ENCODE peak calls at places on chromosomes 11 and 22, in four cellular contexts. R is HL-60, P is tibial nerve, T is PC-3. B is an unnamed sample.

GRCh38 chr11:111362887-111363411 is 16.1 kb downstream of the POU2AF1 start:
- DNase-seq in R (no peak), T (no peak), P (no peak), B (no peak)

GRCh38 chr11:69227271-69227670 is 66.7 kb upstream of the MYEOV start:
- DNase-seq in P (no peak), T (no peak), R (no peak), B (no peak)

GRCh38 chr11:90468923-90469322 is 246.1 kb upstream of the CHORDC1 start:
- DNase-seq in T (peak; percentile 65), R (no peak), P (no peak), B (no peak)

GRCh38 chr11:14267861-14268635 is 90.9 kb downstream of the RRAS2 start:
- DNase-seq in P (no peak), T (no peak), R (no peak), B (no peak)

GRCh38 chr22:42949159-42949558 is 65.8 kb downstream of the PACSIN2 start:
- DNase-seq in P (no peak), R (no peak), T (peak; percentile 51), B (no peak)

GRCh38 chr11:2899080-2899783 is 13.7 kb upstream of the CDKN1C start:
- DNase-seq in T (no peak), P (no peak), R (no peak), B (no peak)

GRCh38 chr11:8382436-8383053 is 118.9 kb upstream of the LMO1 start:
- DNase-seq in R (no peak), T (peak; percentile 24), P (no peak), B (no peak)

GRCh38 chr11:132312616-132313210 is 942.3 kb downstream of the NTM start:
- DNase-seq in P (no peak), R (no peak), T (no peak), B (peak; percentile 55)

GRCh38 chr11:88521354-88522310 is 184.1 kb upstream of the CTSC start:
- DNase-seq in R (no peak), P (no peak), T (no peak), B (no peak)

GRCh38 chr11:36492724-36493304 is 17.3 kb downstream of the TRAF6 start:
- DNase-seq in T (peak; percentile 66), R (peak; percentile 38), P (no peak), B (peak; percentile 47)

GRCh38 chr22:42919199-42919598 is 62.1 kb upstream of the ARFGAP3 start:
- DNase-seq in T (peak; percentile 44), P (no peak), R (no peak), B (peak; percentile 48)

GRCh38 chr22:30249049-30250038 is 2.8 kb upstream of the LIF start:
- DNase-seq in T (no peak), R (no peak), P (peak; percentile 68), B (no peak)

GRCh38 chr11:10906521-10906920 is 48.7 kb upstream of the ZBED5 start:
- DNase-seq in R (no peak), T (peak; percentile 49), P (no peak), B (no peak)

DNA sequence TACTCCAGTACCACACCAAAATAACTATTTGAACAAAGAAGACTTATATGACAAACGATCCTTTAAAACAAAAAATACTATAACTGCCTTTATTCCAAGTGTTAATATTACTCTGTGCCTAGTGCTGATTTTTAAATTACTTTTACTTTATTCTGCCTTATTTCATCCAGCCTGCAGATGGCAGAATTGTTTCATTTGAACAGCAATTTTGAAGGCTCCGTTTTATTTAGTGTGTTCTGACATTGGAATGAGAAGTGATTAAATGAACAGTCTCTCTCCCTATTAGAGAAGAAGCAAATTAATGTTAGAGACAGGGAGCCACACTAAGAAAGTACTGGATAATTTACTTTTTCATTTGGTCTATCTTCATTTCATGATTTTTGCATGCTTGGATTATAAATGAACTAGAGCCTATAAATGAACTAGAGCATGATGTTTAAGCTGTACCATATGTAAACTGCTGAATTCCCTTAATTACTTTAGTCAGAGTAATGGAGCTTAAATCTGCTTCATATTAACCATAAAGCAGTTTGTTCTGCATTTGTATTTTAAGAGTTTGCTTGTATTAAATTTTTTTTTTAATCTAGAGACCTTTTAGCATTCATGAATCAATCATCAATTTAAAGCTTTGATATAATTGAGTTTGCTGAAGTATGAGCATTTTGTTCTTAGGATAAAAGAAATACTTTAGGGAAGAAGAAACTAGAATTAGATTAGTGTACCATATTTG is 9.8 kb downstream of the PDHX start:
- DNase-seq in P (no peak), R (no peak), T (peak; percentile 67), B (peak; percentile 12)
- TF ChIP-seq CTCF in P (peak; percentile 69), R (peak; percentile 37), T (peak; percentile 86), B (peak; percentile 72)

GRCh38 chr22:33247758-33248157 is 189.6 kb upstream of the SYN3 start:
- DNase-seq in P (no peak), T (no peak), R (no peak), B (peak; percentile 57)

GRCh38 chr22:33248927-33249326 is 190.7 kb upstream of the SYN3 start:
- DNase-seq in P (no peak), T (no peak), R (no peak), B (no peak)
- TF ChIP-seq CTCF in P (no peak), T (no peak), R (no peak), B (no peak)

DNA sequence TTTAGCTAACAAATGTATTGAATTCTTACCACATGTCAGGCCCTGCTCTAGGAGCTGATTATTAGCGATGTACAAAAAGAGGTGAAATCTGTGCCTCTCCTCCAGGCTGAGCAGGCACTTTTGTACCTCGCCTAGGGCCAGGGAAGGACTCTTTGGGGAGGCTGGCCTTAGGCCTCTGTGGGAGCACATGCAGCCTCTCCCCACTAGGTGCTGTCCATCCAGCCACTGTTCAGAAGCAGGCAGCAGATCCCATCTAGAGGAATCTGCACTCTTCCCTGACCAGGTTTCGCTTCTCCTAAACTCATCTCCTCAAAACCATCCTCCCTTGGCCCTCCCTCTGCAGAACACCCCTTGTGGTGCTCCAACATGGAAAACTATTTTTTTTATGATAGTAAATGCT is 51.9 kb upstream of the WT1 start:
- DNase-seq in R (no peak), T (peak; percentile 30), P (no peak), B (no peak)
- TF ChIP-seq CTCF in R (no peak), T (peak; percentile 37), P (no peak), B (no peak)

GRCh38 chr11:113242767-113243397 is 71.5 kb upstream of the TTC12 start:
- DNase-seq in R (no peak), P (no peak), T (no peak), B (no peak)

GRCh38 chr11:113240790-113241189 is 73.6 kb upstream of the TTC12 start:
- DNase-seq in R (no peak), P (no peak), T (no peak), B (no peak)

GRCh38 chr11:113241190-113242051 is 73.0 kb upstream of the TTC12 start:
- DNase-seq in P (no peak), R (no peak), T (no peak), B (no peak)

GRCh38 chr11:113240389-113240788 is 74.0 kb upstream of the TTC12 start:
- DNase-seq in P (no peak), T (no peak), R (no peak), B (no peak)

DNA sequence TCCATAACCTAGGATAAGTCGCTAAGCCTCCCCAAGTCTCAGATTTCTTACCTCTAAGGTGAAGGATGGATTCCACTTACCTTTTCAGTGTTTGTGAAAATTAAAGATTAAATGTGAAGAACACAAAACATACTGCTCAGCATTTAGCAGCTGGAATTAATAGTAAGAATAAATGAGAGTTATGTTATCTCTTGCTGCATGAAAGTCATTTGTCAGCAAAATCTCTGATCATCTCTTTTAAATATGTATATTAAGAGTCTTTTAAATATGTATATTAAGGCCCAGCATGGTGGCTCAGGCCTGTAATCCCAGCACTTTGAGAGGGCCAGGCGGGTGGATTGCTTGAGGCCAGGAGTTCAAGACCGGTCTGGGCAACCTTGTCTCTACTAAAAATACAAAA is 72.3 kb upstream of the TTC12 start:
- DNase-seq in T (no peak), R (no peak), P (no peak), B (no peak)
- TF ChIP-seq CTCF in T (no peak), R (no peak), P (no peak), B (no peak)

DNA sequence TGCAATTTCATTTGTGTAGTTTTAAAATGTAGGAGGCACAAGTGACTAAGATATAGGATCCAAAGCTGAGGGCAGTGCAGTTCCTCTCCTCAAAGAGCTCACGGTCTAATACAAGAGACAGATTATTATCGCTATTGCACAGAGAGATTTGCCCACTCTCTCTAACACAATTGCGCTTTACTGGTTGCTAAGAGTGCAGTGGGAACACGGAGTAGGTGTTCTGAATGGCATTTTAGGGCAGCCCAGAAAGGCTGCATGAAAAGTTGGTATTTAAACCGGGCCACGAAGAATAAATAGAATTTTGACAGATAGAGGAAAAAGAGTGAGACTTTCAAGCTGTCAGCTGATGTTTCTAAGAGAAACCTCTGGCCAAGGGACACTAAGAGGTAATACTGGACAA is 79.5 kb downstream of the BLID start:
- DNase-seq in P (no peak), T (no peak), R (no peak), B (no peak)
- TF ChIP-seq CTCF in P (no peak), T (no peak), R (no peak), B (no peak)

GRCh38 chr11:124870430-124870829 is 5.2 kb downstream of the ROBO3 start:
- DNase-seq in P (no peak), T (no peak), R (no peak), B (no peak)

GRCh38 chr11:124869856-124870387 is 4.7 kb downstream of the ROBO3 start:
- DNase-seq in P (no peak), T (no peak), R (no peak), B (no peak)

GRCh38 chr11:124869331-124869730 is 4.1 kb downstream of the ROBO3 start:
- DNase-seq in P (no peak), R (no peak), T (no peak), B (no peak)

GRCh38 chr11:124867700-124868099 is 2.5 kb downstream of the ROBO3 start:
- DNase-seq in P (no peak), T (peak; percentile 64), R (no peak), B (peak; percentile 81)

GRCh38 chr11:124868322-124869274 is 3.4 kb downstream of the ROBO3 start:
- DNase-seq in P (no peak), R (no peak), T (no peak), B (no peak)
- TF ChIP-seq CTCF in P (no peak), R (no peak), T (no peak), B (no peak)

GRCh38 chr11:47870404-47870803 is 22.3 kb upstream of the NUP160 start:
- DNase-seq in P (no peak), T (no peak), R (no peak), B (no peak)
- TF ChIP-seq CTCF in P (no peak), T (no peak), R (no peak), B (no peak)

GRCh38 chr11:6584528-6584927 is 18.9 kb downstream of the RRP8 start:
- DNase-seq in R (no peak), P (no peak), T (no peak), B (no peak)
- TF ChIP-seq CTCF in R (no peak), P (no peak), T (no peak), B (no peak)

B was measured in GM13977.